ENCODE peak calls at places on chromosomes 1 and 21, in five cellular contexts. E is IMR-90, V is H1, A is mesendoderm, W is H9. Q is an unnamed sample.

GRCh38 chr1:86848654-86849053 is 65.3 kb downstream of the SELENOF start:
- DNase-seq in E (no peak), V (no peak), A (no peak), W (no peak), Q (no peak)

GRCh38 chr1:64624446-64624766 is 120.5 kb upstream of the RAVER2 start:
- DNase-seq in E (peak; percentile 57), V (no peak), A (no peak), W (no peak), Q (no peak)

GRCh38 chr21:42833439-42833815 is 45.9 kb downstream of the WDR4 start:
- DNase-seq in E (peak; percentile 5), V (peak; percentile 61), A (peak; percentile 82), W (peak; percentile 65), Q (peak; percentile 16)

GRCh38 chr1:6967431-6968079 is 182.3 kb downstream of the CAMTA1 start:
- DNase-seq in E (no peak), V (no peak), A (no peak), W (no peak), Q (no peak)

GRCh38 chr1:224080082-224080774 is 33.7 kb upstream of the FBXO28 start:
- DNase-seq in E (peak; percentile 77), V (no peak), A (no peak), W (no peak), Q (peak; percentile 42)

GRCh38 chr1:114154146-114154962 is 685 bp upstream of the SYT6 start:
- DNase-seq in E (no peak), V (peak; percentile 85), A (peak; percentile 69), W (peak; percentile 68), Q (peak; percentile 50)

GRCh38 chr1:90176530-90176929 is 181.6 kb downstream of the ZNF326 start:
- DNase-seq in E (no peak), V (no peak), A (peak; percentile 83), W (no peak), Q (no peak)

GRCh38 chr1:36989260-36989659 is 45.1 kb downstream of the GRIK3 start:
- DNase-seq in E (no peak), V (no peak), A (no peak), W (no peak), Q (no peak)

GRCh38 chr1:19087737-19088594 is 122.1 kb downstream of the UBR4 start:
- DNase-seq in E (peak; percentile 14), V (no peak), A (no peak), W (no peak), Q (no peak)

GRCh38 chr1:84412316-84412942 is 14.1 kb downstream of the DNASE2B start:
- DNase-seq in E (peak; percentile 88), V (no peak), A (no peak), W (no peak), Q (peak; percentile 63)

GRCh38 chr1:110339040-110339426 is at the start of gene RBM15:
- DNase-seq in E (peak; percentile 100), V (peak; percentile 92), A (peak; percentile 100), W (peak; percentile 99), Q (peak; percentile 100)

GRCh38 chr1:245791410-245792312 is 636.9 kb downstream of the KIF26B start:
- DNase-seq in E (no peak), V (no peak), A (no peak), W (no peak), Q (peak; percentile 88)

GRCh38 chr1:235843458-235843857 is 23.2 kb downstream of the LYST start:
- DNase-seq in E (peak; percentile 68), V (no peak), A (peak; percentile 19), W (no peak), Q (no peak)

GRCh38 chr1:201737350-201738060 is 91.5 kb upstream of the IPO9 start:
- DNase-seq in E (peak; percentile 92), V (no peak), A (peak; percentile 89), W (no peak), Q (peak; percentile 52)

GRCh38 chr1:67850611-67851075 is 17.4 kb upstream of the GNG12 start:
- DNase-seq in E (peak; percentile 92), V (no peak), A (no peak), W (no peak), Q (peak; percentile 42)

DNA sequence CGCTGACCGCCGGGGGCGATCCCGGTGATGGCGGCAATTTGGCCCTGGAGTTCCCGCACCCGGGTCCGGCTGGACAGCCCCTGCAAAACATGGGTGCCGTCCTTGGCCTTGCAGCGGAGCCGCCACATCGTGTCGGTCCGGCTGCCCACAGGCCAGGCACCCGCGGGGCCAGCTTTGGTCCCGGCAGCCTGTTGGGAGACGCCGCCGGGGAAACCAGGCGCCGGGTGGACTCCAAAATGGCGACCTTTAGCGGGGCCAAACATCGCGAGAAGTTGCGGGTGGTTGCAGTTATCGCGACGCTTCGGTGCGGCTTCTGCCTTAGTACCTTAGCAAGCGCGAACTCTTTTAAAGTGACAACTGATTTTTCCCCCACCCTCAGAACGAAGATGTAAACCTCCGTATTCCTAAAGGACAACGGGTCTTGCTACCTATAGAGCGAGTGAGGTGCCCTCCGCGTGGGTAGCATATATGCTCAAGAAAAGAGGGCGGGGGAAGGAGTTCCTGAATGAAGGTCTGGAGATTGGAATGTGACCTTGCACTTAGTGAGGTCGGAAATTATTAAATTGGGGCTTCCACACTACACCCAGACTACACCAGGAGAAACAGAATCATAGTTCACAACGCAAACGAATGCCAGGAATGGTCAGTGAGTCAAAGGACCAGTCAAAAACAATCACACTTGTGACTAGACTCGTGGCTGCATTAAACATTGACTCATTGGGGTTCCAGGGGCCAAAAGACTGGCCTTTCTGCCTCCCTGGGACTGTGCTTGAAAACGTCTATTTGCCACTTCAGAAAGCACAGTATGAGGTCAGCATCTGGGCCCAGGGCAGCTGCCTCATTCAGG is at the start of gene YOD1:
- DNase-seq in E (peak; percentile 88), V (peak; percentile 92), A (peak; percentile 95), W (peak; percentile 91), Q (peak; percentile 91)
- H3K23ac ChIP-seq in E (peak within 1 kb of the TSS; percentile 86), V (no peak within 1 kb of the TSS), A (no peak within 1 kb of the TSS), W (no peak within 1 kb of the TSS), Q (no peak within 1 kb of the TSS)

DNA sequence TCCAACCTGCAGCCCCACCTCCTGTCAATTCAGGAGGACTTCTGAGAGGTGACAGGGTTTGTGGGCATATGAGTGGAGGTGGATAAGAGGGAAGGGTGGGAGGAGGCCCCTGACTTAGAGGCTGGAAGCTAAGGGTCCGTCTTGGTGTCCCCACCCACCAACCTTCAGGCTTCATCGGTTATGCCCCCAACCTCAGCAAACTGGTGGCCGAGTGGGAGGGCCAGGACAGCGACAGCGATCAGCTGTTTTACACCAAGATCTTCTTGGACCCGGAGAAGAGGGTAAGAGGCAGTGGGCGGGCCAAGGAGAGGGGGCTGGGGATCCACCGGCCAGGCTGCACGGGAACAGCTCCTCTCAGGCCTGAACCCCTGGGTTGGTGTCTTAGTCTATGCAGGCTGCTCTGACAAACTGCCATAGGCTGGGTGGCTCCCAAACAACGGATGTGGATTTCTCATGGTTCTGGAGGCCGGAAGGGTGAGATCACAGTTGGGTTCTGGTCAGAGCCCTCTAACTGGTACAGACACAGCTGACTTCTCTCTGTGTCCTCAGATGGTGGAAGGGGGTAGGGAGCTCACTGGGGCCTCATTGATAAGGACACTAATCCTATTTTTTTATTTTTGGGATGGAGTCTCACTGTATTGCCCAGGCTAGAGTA is 18.1 kb downstream of the PLOD1 start:
- DNase-seq in E (no peak), V (no peak), A (no peak), W (no peak), Q (no peak)
- H3K23ac ChIP-seq in E (no peak overlapping the region), V (no peak overlapping the region), A (no peak overlapping the region), W (no peak overlapping the region), Q (no peak overlapping the region)

GRCh38 chr1:159856576-159856975 is 5.9 kb downstream of the VSIG8 start:
- DNase-seq in E (no peak), V (no peak), A (no peak), W (no peak), Q (no peak)

GRCh38 chr1:159857889-159858288 is 4.6 kb downstream of the VSIG8 start:
- DNase-seq in E (no peak), V (no peak), A (no peak), W (no peak), Q (no peak)

GRCh38 chr1:159854101-159854692 is 8.3 kb downstream of the VSIG8 start:
- DNase-seq in E (no peak), V (peak; percentile 73), A (peak; percentile 60), W (peak; percentile 72), Q (no peak)

GRCh38 chr1:159854693-159855192 is 7.7 kb downstream of the VSIG8 start:
- DNase-seq in E (peak; percentile 77), V (peak; percentile 73), A (peak; percentile 68), W (peak; percentile 67), Q (peak; percentile 52)

GRCh38 chr1:159855709-159856108 is 6.7 kb downstream of the VSIG8 start:
- DNase-seq in E (no peak), V (no peak), A (no peak), W (no peak), Q (no peak)
- H3K23ac ChIP-seq in E (no peak overlapping the region), V (no peak overlapping the region), A (no peak overlapping the region), W (no peak overlapping the region), Q (no peak overlapping the region)

GRCh38 chr1:20711285-20712209 is 6.3 kb downstream of the KIF17 start:
- DNase-seq in E (no peak), V (no peak), A (peak; percentile 54), W (no peak), Q (no peak)

GRCh38 chr1:20709868-20710267 is 7.9 kb downstream of the KIF17 start:
- DNase-seq in E (no peak), V (no peak), A (no peak), W (no peak), Q (no peak)

GRCh38 chr1:20713440-20713839 is 4.4 kb downstream of the KIF17 start:
- DNase-seq in E (no peak), V (no peak), A (no peak), W (no peak), Q (no peak)

GRCh38 chr1:20710450-20711284 is 7.1 kb downstream of the KIF17 start:
- DNase-seq in E (no peak), V (no peak), A (no peak), W (no peak), Q (no peak)

DNA sequence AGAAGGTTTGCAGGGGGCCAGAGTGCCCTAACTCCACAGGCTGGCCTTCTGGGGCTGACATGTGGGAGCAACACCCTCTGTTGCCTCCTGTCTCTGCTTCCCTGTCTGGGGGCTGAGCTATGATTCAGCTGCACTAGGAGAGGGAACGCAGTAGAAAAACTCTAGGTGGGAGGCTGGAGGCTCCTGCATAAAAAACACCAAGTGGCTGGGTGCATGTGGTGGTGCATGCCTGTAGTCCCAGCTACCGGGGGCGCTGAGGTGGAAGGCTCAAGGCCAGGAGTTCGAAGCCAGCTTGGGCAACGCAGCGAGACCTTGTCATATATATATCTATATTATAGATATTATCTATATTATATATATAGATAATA is 5.6 kb downstream of the KIF17 start:
- DNase-seq in E (no peak), V (no peak), A (no peak), W (no peak), Q (no peak)
- H3K23ac ChIP-seq in E (no peak overlapping the region), V (no peak overlapping the region), A (no peak overlapping the region), W (no peak overlapping the region), Q (no peak overlapping the region)

GRCh38 chr1:26900001-26900814 is at the start of gene GPATCH3:
- DNase-seq in E (peak; percentile 91), V (peak; percentile 91), A (peak; percentile 95), W (peak; percentile 88), Q (peak; percentile 99)
- H3K23ac ChIP-seq in E (peak within 1 kb of the TSS; percentile 73), V (no peak within 1 kb of the TSS), A (no peak within 1 kb of the TSS), W (no peak within 1 kb of the TSS), Q (no peak within 1 kb of the TSS)